ENCODE peak calls at places on chromosome 16, in five cellular contexts. R, B, G, U and E are unnamed samples.

GRCh38 chr16:29876578-29877249 is 13.7 kb upstream of the CDIPT start:
- DNase-seq in R (no peak), B (peak; percentile 70), G (no peak), U (no peak), E (no peak)

GRCh38 chr16:1108299-1109252 is 12.5 kb upstream of the C1QTNF8 start:
- DNase-seq in R (no peak), B (no peak), G (no peak), U (peak; percentile 55), E (no peak)

GRCh38 chr16:11168386-11169065 is 87.5 kb downstream of the SOCS1 start:
- DNase-seq in R (no peak), B (no peak), G (no peak), U (no peak), E (no peak)

GRCh38 chr16:69566437-69567030 is 768 bp downstream of the NFAT5 start:
- DNase-seq in R (peak; percentile 24), B (peak; percentile 57), G (no peak), U (peak; percentile 60), E (peak; percentile 47)

GRCh38 chr16:1288813-1289479 is 20.5 kb upstream of the UBE2I start:
- DNase-seq in R (no peak), B (peak; percentile 65), G (no peak), U (no peak), E (no peak)

GRCh38 chr16:75640598-75640997 is 6.9 kb downstream of the KARS1 start:
- DNase-seq in R (no peak), B (no peak), G (no peak), U (no peak), E (no peak)

GRCh38 chr16:83911290-83911689 is 12.4 kb downstream of the MLYCD start:
- DNase-seq in R (no peak), B (no peak), G (no peak), U (no peak), E (no peak)

GRCh38 chr16:68514511-68514910 is 24.6 kb upstream of the ZFP90 start:
- DNase-seq in R (no peak), B (no peak), G (no peak), U (no peak), E (no peak)

GRCh38 chr16:55003916-55004315 is 73.3 kb downstream of the IRX5 start:
- DNase-seq in R (no peak), B (no peak), G (no peak), U (no peak), E (no peak)

GRCh38 chr16:67236551-67237395 is 9.8 kb downstream of the TMEM208 start:
- DNase-seq in R (peak; percentile 42), B (peak; percentile 90), G (no peak), U (peak; percentile 41), E (peak; percentile 75)

GRCh38 chr16:56742030-56742984 is 12.4 kb downstream of the NUP93 start:
- DNase-seq in R (no peak), B (no peak), G (no peak), U (no peak), E (no peak)

GRCh38 chr16:58507195-58507962 is 7.4 kb downstream of the NDRG4 start:
- DNase-seq in R (no peak), B (peak; percentile 50), G (no peak), U (no peak), E (no peak)

GRCh38 chr16:83742076-83742475 is 65.7 kb upstream of the HSBP1 start:
- DNase-seq in R (no peak), B (no peak), G (no peak), U (no peak), E (no peak)

GRCh38 chr16:30637952-30638351 is 12.8 kb upstream of the PRR14 start:
- DNase-seq in R (no peak), B (peak; percentile 67), G (no peak), U (no peak), E (no peak)

GRCh38 chr16:85650864-85651811 is 37.6 kb downstream of the GINS2 start:
- DNase-seq in R (no peak), B (no peak), G (no peak), U (no peak), E (no peak)

GRCh38 chr16:10181196-10182162 is 749 bp downstream of the GRIN2A start:
- DNase-seq in R (peak; percentile 78), B (peak; percentile 88), G (no peak), U (peak; percentile 60), E (peak; percentile 89)

DNA sequence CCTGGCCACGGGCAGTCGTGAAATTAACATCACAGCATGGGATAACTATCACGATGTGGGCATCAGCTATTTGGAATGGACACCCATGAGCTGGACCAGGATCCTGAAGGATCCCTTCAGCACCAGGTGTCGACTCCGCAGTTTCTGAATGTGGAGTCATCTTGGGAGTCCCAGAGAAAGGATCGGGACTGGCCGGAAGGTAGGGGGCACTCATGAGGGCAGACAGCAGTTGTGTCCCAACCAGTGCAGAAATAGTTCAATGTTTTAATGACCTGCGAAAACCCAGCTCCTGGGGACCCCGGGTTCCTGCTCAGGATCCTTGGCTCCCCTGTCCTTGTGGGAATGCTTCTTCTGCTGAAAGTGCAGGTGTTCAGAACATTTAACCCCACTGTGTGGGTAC is 154.9 kb downstream of the SALL1 start:
- DNase-seq in R (no peak), B (no peak), G (no peak), U (no peak), E (no peak)
- TF ChIP-seq CTCF in R (no peak), B (peak; percentile 40), G (no peak), U (no peak), E (no peak)

DNA sequence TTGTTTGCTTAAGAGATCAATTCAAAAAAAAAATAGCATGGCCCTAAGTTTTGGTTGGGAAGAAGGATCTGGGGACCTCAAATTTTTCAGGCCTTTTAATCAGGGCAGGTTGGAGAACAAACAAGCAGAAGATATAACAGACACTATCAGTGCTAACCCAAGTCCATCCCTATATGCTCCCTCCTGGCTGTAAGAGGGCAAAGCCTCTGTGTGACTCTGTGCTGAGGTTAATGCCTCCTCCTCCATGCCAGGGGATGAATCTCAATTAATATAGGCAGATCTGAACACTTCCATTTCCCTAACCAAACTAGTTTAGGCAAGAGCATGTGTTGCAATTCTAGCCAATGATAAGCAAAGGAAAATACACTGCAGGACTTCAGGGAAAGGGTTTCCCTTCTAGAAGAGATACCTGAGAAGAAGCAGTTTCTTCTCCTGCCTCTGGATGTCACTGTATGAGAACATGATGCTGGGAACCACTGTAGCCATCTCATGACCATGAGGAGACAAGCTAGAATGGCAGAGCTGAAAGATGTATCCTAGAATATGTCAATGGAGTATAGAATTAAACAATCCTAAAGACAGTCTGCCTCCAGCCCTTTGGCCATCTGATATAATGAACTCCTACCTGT is 76.0 kb downstream of the CHD9NB start:
- DNase-seq in R (no peak), B (peak; percentile 64), G (no peak), U (no peak), E (no peak)
- TF ChIP-seq CTCF in R (peak; percentile 37), B (peak; percentile 77), G (no peak), U (peak; percentile 21), E (no peak)

GRCh38 chr16:72664480-72665408 is 383.2 kb downstream of the ZFHX3 start:
- DNase-seq in R (peak; percentile 88), B (peak; percentile 99), G (peak; percentile 89), U (peak; percentile 97), E (peak; percentile 89)
- TF ChIP-seq CTCF in R (peak; percentile 23), B (no peak), G (no peak), U (no peak), E (no peak)

DNA sequence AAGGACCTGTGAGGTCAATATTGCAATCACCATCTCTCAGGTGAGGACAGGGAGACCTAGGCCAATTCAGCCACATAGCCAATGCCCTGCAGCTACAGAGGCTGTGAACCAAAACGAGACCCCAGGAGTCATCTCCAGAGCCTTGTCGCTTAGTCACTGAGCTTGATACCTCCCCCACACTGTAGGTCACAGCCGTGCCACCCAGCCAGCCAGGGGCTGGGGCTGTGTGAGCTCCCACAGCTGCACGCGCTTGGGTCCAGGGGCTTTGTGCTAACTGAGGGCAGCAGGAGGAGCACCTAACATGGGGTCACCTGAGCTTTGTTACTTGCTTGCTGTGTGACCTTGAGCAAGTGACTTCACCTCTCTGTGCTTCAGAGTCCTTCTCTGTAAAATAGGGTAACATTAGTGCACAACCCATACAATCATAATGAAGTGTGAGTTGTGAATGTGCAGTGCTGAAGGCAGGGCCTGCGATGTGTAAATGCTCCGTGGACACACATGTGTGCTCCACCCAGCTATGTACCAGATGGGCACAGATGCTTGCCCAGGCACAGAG is 25.8 kb downstream of the SBK1 start:
- DNase-seq in R (no peak), B (no peak), G (no peak), U (no peak), E (no peak)
- TF ChIP-seq CTCF in R (no peak), B (no peak), G (no peak), U (no peak), E (no peak)

GRCh38 chr16:3021449-3022207 is 1.5 kb downstream of the TNFRSF12A start:
- DNase-seq in R (peak; percentile 79), B (peak; percentile 97), G (peak; percentile 75), U (peak; percentile 87), E (peak; percentile 68)
- TF ChIP-seq CTCF in R (peak; percentile 44), B (peak; percentile 72), G (peak; percentile 6), U (peak; percentile 32), E (no peak)

DNA sequence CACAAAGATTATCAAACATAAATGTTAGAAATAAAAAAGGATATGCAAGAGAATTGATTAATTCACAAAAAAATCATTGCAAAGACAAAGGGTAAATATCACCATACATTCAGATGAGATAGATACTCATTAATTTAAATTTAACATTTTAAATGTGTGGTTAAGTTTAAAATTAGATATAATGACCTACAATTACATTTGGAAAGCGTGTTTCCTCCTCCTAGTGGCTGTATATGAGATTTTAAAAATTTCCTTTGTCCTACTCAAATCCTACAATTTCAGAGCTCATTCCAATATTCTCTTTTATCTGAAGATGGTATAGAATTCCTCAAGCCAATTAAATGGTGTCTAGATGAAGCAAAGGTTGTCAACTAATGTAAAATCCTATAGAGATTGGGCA is 169.2 kb upstream of the CDH8 start:
- DNase-seq in R (no peak), B (no peak), G (no peak), U (no peak), E (no peak)
- TF ChIP-seq CTCF in R (peak; percentile 40), B (no peak), G (no peak), U (no peak), E (peak; percentile 53)